ENCODE peak calls at places on chromosomes 1 and 21, in ten cellular contexts. F is stomach, H is testis, Q is K562, X is adrenal gland, O is body of pancreas, D is prostate gland, G is ovary, R is breast epithelium, U is IMR-90. N is an unnamed sample.

GRCh38 chr21:36504067-36505058 is 24.4 kb upstream of the CLDN14 start:
- DNase-seq in F (no peak), H (peak), Q (peak), X (no peak), O (peak), D (peak), G (peak), R (no peak), U (peak), N (peak)

GRCh38 chr1:51726544-51727225 is 109.8 kb downstream of the OSBPL9 start:
- DNase-seq in F (no peak), H (no peak), Q (no peak), X (no peak), O (no peak), D (no peak), G (no peak), R (no peak), U (no peak), N (no peak)

GRCh38 chr1:27572019-27572678 is 31.8 kb downstream of the AHDC1 start:
- DNase-seq in F (no peak), H (no peak), Q (no peak), X (no peak), O (no peak), D (no peak), G (peak), R (no peak), U (no peak), N (no peak)

GRCh38 chr1:10514490-10515235 is 39.9 kb downstream of the PEX14 start:
- DNase-seq in F (no peak), H (no peak), Q (peak), X (no peak), O (no peak), D (peak), G (no peak), R (no peak), U (peak), N (peak)

GRCh38 chr1:19377812-19378718 is 65.9 kb downstream of the SLC66A1 start:
- DNase-seq in F (no peak), H (no peak), Q (no peak), X (no peak), O (no peak), D (no peak), G (no peak), R (no peak), U (no peak), N (no peak)

GRCh38 chr1:202923533-202923932 is 3.5 kb downstream of the KLHL12 start:
- DNase-seq in F (no peak), H (no peak), Q (no peak), X (no peak), O (no peak), D (no peak), G (no peak), R (no peak), U (no peak), N (no peak)

GRCh38 chr1:51788938-51789337 is 89.6 kb downstream of the NRDC start:
- DNase-seq in F (no peak), H (no peak), Q (no peak), X (no peak), O (no peak), D (no peak), G (no peak), R (no peak), U (no peak), N (no peak)

GRCh38 chr1:156608981-156609380 is 7.7 kb upstream of the GPATCH4 start:
- DNase-seq in F (peak), H (peak), Q (peak), X (no peak), O (no peak), D (no peak), G (no peak), R (no peak), U (no peak), N (peak)

GRCh38 chr1:203291201-203292096 is 13.9 kb upstream of the BTG2 start:
- DNase-seq in F (peak), H (peak), Q (no peak), X (no peak), O (peak), D (no peak), G (peak), R (peak), U (no peak), N (no peak)

GRCh38 chr1:236039736-236040670 is 24.9 kb downstream of the NID1 start:
- DNase-seq in F (no peak), H (peak), Q (no peak), X (no peak), O (peak), D (no peak), G (peak), R (no peak), U (peak), N (no peak)

GRCh38 chr1:41695118-41695517 is 210.6 kb upstream of the EDN2 start:
- DNase-seq in F (peak), H (peak), Q (no peak), X (peak), O (peak), D (peak), G (no peak), R (no peak), U (no peak), N (peak)

GRCh38 chr1:178664278-178664677 is 60.8 kb upstream of the RALGPS2 start:
- DNase-seq in F (no peak), H (no peak), Q (no peak), X (no peak), O (no peak), D (no peak), G (no peak), R (no peak), U (no peak), N (peak)

GRCh38 chr1:113976609-113977278 is 2.5 kb upstream of the OLFML3 start:
- DNase-seq in F (no peak), H (peak), Q (peak), X (no peak), O (peak), D (no peak), G (no peak), R (no peak), U (peak), N (peak)

GRCh38 chr1:227793948-227794812 is 21.3 kb upstream of the PRSS38 start:
- DNase-seq in F (no peak), H (peak), Q (peak), X (peak), O (peak), D (peak), G (peak), R (peak), U (peak), N (no peak)

GRCh38 chr1:112706505-112707216 is at the start of gene RHOC:
- DNase-seq in F (peak), H (peak), Q (peak), X (peak), O (peak), D (peak), G (peak), R (no peak), U (peak), N (peak)

GRCh38 chr1:63917571-63918394 is 144.0 kb downstream of the ROR1 start:
- DNase-seq in F (no peak), H (no peak), Q (peak), X (no peak), O (no peak), D (no peak), G (no peak), R (no peak), U (peak), N (peak)

GRCh38 chr1:148355976-148356375 is 127.1 kb downstream of the PPIAL4G start:
- DNase-seq in F (no peak), H (no peak), Q (no peak), X (no peak), O (no peak), D (no peak), G (no peak), R (no peak), U (peak), N (no peak)

GRCh38 chr1:201153474-201154388 is 543 bp downstream of the TMEM9 start:
- DNase-seq in F (no peak), H (no peak), Q (peak), X (no peak), O (no peak), D (no peak), G (no peak), R (no peak), U (peak), N (no peak)

GRCh38 chr1:46367072-46367471 is 26.5 kb downstream of the NSUN4 start:
- DNase-seq in F (no peak), H (no peak), Q (no peak), X (no peak), O (no peak), D (no peak), G (no peak), R (no peak), U (no peak), N (no peak)

GRCh38 chr1:20633190-20634064 is at the start of gene PINK1:
- DNase-seq in F (peak), H (peak), Q (peak), X (peak), O (peak), D (peak), G (peak), R (peak), U (peak), N (peak)

GRCh38 chr1:39409055-39409816 is 82.2 kb upstream of the BMP8A start:
- DNase-seq in F (peak), H (peak), Q (no peak), X (peak), O (peak), D (no peak), G (peak), R (peak), U (peak), N (peak)

GRCh38 chr1:24122776-24123175 is 10.8 kb upstream of the MYOM3 start:
- DNase-seq in F (no peak), H (no peak), Q (no peak), X (no peak), O (no peak), D (no peak), G (no peak), R (no peak), U (no peak), N (no peak)

GRCh38 chr1:234589064-234589765 is 20.8 kb downstream of the IRF2BP2 start:
- DNase-seq in F (no peak), H (no peak), Q (no peak), X (no peak), O (no peak), D (peak), G (no peak), R (peak), U (no peak), N (no peak)

GRCh38 chr1:43267818-43268425 is 1.9 kb upstream of the TMEM125 start:
- DNase-seq in F (peak), H (peak), Q (no peak), X (no peak), O (peak), D (no peak), G (no peak), R (no peak), U (no peak), N (no peak)

GRCh38 chr1:1433804-1434130 is 1.7 kb upstream of the VWA1 start:
- DNase-seq in F (peak), H (no peak), Q (no peak), X (no peak), O (no peak), D (no peak), G (peak), R (no peak), U (peak), N (peak)

GRCh38 chr1:153547560-153548551 is 1.2 kb downstream of the S100A3 start:
- DNase-seq in F (no peak), H (no peak), Q (no peak), X (no peak), O (no peak), D (no peak), G (no peak), R (no peak), U (no peak), N (peak)
- TF ChIP-seq POLR2A in F (no peak), H (no peak), Q (no peak), X (no peak), O (no peak), D (no peak), G (no peak), R (no peak), U (no peak), N (no peak)

GRCh38 chr1:84267476-84267875 is 34.0 kb upstream of the SAMD13 start:
- DNase-seq in F (no peak), H (no peak), Q (no peak), X (no peak), O (no peak), D (no peak), G (no peak), R (no peak), U (no peak), N (no peak)
- TF ChIP-seq CTCF in F (no peak), H (no peak), Q (no peak), X (no peak), O (no peak), D (no peak), G (no peak), R (no peak), U (no peak), N (no peak)

DNA sequence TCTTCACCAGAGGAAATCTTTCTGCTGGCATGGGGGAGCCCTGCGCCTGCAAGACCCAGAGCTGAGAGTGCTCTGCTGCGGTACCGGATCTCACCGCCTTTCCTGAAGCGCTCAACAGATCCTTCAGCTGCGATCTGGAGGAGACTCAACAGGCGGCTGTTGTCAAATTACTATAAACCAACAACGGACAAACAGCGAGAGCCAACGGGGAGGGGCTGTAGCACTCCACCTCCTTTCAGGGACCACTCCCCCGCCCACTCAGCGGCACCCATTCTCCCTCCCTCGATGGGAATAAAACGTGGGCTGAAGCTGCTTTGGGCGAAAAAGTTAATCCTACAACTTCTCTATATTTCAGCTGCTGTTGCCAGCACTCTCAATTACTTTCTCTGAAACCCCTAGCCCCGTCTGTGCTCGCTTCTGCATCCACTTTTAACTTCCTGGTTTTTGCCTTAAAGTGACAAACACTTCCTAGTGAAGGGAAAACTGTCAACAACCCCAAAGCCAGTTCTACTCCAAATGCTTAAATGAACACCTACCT is at the start of gene FMO5:
- DNase-seq in F (peak), H (peak), Q (peak), X (peak), O (peak), D (peak), G (peak), R (peak), U (peak), N (peak)
- TF ChIP-seq POLR2A in F (no peak), H (no peak), Q (no peak), X (peak), O (peak), D (no peak), G (no peak), R (peak), U (no peak), N (no peak)

DNA sequence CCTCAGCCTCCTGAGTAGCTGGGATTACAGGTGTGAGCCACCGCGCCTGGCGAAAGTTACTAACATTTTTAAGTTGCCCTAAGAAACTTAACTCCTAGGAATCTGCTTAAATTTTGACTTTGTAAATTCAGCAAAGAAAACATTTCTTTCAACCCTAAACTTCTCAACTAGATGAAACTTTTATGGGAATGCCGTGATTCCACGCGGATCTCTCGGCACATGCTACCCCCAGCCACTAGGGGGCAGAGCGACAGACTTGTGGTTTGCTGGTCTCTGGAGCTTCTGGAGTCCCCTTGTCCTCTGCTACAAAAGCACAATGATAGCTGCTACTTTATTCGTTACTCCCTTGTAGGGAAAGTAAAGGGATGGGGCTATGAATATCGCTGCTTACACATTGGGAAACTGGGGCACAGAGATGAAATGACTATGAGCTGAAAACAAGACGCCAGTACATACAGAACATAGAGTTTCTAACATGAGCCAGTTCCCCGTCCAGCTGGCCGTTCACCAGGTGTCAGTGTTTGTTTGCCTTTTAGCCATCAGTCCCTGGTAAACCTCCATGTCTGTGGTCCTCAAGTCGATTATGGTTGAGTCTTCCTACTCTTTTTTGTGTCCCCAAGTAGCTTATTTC is 114.7 kb downstream of the PBX1 start:
- DNase-seq in F (no peak), H (peak), Q (peak), X (no peak), O (no peak), D (no peak), G (no peak), R (no peak), U (no peak), N (peak)
- TF ChIP-seq CTCF in F (no peak), H (peak), Q (peak), X (peak), O (no peak), D (no peak), G (no peak), R (no peak), U (peak), N (peak)

GRCh38 chr1:205304695-205305070 is 16.9 kb downstream of the NUAK2 start:
- DNase-seq in F (no peak), H (no peak), Q (no peak), X (no peak), O (no peak), D (no peak), G (no peak), R (no peak), U (no peak), N (no peak)
- TF ChIP-seq POLR2A in F (no peak), H (no peak), Q (no peak), X (no peak), O (no peak), D (no peak), G (no peak), R (no peak), U (no peak), N (no peak)

DNA sequence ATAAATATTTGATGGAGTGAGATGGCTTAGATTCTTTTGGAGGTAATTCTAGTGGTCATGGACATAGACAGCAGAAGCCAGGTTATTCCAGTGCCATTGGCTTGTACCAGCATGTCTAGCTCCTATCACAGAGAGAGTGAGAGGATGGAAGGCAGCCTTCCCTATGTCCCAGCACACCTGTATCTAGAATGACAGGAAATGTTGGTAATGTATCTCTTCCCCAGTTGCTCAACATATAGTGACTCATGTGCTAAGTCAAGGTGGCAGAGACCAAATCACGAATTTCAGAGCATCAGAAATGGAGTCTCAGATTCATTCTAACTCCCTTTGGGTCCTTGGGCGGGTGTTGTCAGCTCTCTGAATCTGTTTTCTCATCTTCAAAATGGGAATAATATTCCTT is 28.4 kb downstream of the METTL13 start:
- DNase-seq in F (no peak), H (no peak), Q (no peak), X (no peak), O (no peak), D (no peak), G (no peak), R (no peak), U (no peak), N (no peak)
- TF ChIP-seq CTCF in F (no peak), H (no peak), Q (no peak), X (no peak), O (no peak), D (no peak), G (no peak), R (no peak), U (no peak), N (no peak)

GRCh38 chr1:109135940-109136339 is 22.0 kb downstream of the ELAPOR1 start:
- DNase-seq in F (no peak), H (no peak), Q (no peak), X (no peak), O (no peak), D (no peak), G (no peak), R (no peak), U (no peak), N (no peak)

GRCh38 chr1:109133815-109134214 is 19.9 kb downstream of the ELAPOR1 start:
- DNase-seq in F (peak), H (no peak), Q (no peak), X (peak), O (peak), D (no peak), G (no peak), R (peak), U (no peak), N (peak)

GRCh38 chr1:109136766-109137165 is 22.9 kb downstream of the ELAPOR1 start:
- DNase-seq in F (no peak), H (no peak), Q (no peak), X (no peak), O (no peak), D (no peak), G (no peak), R (no peak), U (no peak), N (no peak)

GRCh38 chr1:109132980-109133379 is 19.1 kb downstream of the ELAPOR1 start:
- DNase-seq in F (no peak), H (no peak), Q (no peak), X (no peak), O (no peak), D (no peak), G (no peak), R (no peak), U (no peak), N (peak)

DNA sequence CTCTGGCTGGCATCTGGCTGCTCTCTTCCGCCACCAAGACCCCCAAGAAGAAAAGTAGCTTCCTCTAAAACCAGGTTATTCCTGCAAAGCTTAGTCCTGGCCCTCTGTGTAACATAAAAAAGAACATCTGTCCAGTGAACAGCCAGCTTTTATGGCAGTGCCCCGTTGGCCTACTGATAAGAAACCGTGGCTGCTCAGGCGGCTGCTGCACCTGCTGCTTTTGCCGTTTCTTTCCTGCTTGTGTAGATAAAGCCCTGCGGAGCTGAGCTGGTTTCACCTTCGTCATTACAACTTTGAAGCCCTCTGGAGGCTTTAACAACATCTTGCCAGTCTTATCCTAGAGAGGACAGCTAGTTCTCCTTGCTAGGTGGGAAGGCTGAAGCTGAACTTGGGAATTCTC is 20.5 kb downstream of the ELAPOR1 start:
- DNase-seq in F (peak), H (no peak), Q (peak), X (no peak), O (peak), D (no peak), G (no peak), R (no peak), U (no peak), N (no peak)
- TF ChIP-seq POLR2A in F (no peak), H (no peak), Q (no peak), X (no peak), O (peak), D (no peak), G (no peak), R (no peak), U (no peak), N (no peak)

N was measured in NB4.